ENCODE peak calls at places on chromosomes 12 and 14, in ten cellular contexts. F, P, N, H, O, L, Y, C, E and Q are unnamed samples.

GRCh38 chr12:105226219-105226618 is 9.8 kb downstream of the APPL2 start:
- DNase-seq in F (no peak), P (peak; percentile 19), N (peak; percentile 86), H (no peak), O (no peak), L (no peak), Y (no peak), C (no peak), E (no peak), Q (no peak)

GRCh38 chr12:78171082-78171481 is 340.4 kb downstream of the NAV3 start:
- DNase-seq in F (no peak), P (no peak), N (no peak), H (no peak), O (no peak), L (no peak), Y (no peak), C (no peak), E (no peak), Q (no peak)

GRCh38 chr12:108950991-108951739 is 69.7 kb downstream of the SVOP start:
- DNase-seq in F (peak; percentile 82), P (peak; percentile 53), N (peak; percentile 80), H (peak; percentile 70), O (no peak), L (peak; percentile 55), Y (peak; percentile 77), C (peak; percentile 59), E (peak; percentile 5), Q (peak; percentile 34)

GRCh38 chr12:69085852-69086251 is 152.9 kb upstream of the CPM start:
- DNase-seq in F (no peak), P (no peak), N (no peak), H (no peak), O (no peak), L (no peak), Y (no peak), C (no peak), E (no peak), Q (no peak)

GRCh38 chr12:101759396-101760047 is 20.3 kb upstream of the SYCP3 start:
- DNase-seq in F (peak; percentile 66), P (no peak), N (no peak), H (peak; percentile 55), O (no peak), L (no peak), Y (no peak), C (peak; percentile 50), E (no peak), Q (peak; percentile 24)

GRCh38 chr12:109934026-109934425 is 34.0 kb downstream of the TCHP start:
- DNase-seq in F (peak; percentile 20), P (no peak), N (no peak), H (no peak), O (no peak), L (no peak), Y (no peak), C (no peak), E (no peak), Q (no peak)

GRCh38 chr12:93793983-93794382 is 116.8 kb downstream of the CRADD start:
- DNase-seq in F (no peak), P (no peak), N (no peak), H (no peak), O (no peak), L (no peak), Y (no peak), C (no peak), E (no peak), Q (no peak)

GRCh38 chr14:94682736-94683135 is 70.5 kb downstream of the SERPINA3 start:
- DNase-seq in F (no peak), P (no peak), N (no peak), H (no peak), O (no peak), L (no peak), Y (no peak), C (no peak), E (no peak), Q (no peak)

GRCh38 chr12:52058631-52059324 is 7.5 kb downstream of the NR4A1 start:
- DNase-seq in F (peak; percentile 86), P (peak; percentile 58), N (no peak), H (no peak), O (no peak), L (no peak), Y (peak; percentile 51), C (no peak), E (no peak), Q (no peak)

GRCh38 chr12:52391618-52392002 is 6.2 kb upstream of the KRT84 start:
- DNase-seq in F (no peak), P (peak; percentile 27), N (peak; percentile 50), H (no peak), O (no peak), L (peak; percentile 91), Y (peak; percentile 53), C (no peak), E (no peak), Q (no peak)

GRCh38 chr12:86662464-86662863 is 406.3 kb upstream of the MGAT4C start:
- DNase-seq in F (no peak), P (no peak), N (no peak), H (no peak), O (no peak), L (no peak), Y (no peak), C (no peak), E (no peak), Q (no peak)